ENCODE peak calls at places on chromosomes 5 and 9, in nine cellular contexts. P is AG10803, U is DMS53, K is LHCN-M2, Q is tibial artery, M is Karpas-422, T is EL, A is occipital lobe, L is GF-D8. F is an unnamed sample.

GRCh38 chr9:92384373-92384772 is 20.0 kb downstream of the OGN start:
- DNase-seq in L (no peak), P (peak), U (no peak), Q (no peak), K (peak), M (no peak), T (peak), A (no peak), F (peak)

GRCh38 chr9:89444212-89444611 is 53.7 kb downstream of the SEMA4D start:
- DNase-seq in M (no peak), L (no peak), T (no peak), K (no peak), Q (no peak), A (peak), U (no peak), P (no peak), F (no peak)

GRCh38 chr5:109939109-109939682 is 249.5 kb downstream of the MAN2A1 start:
- DNase-seq in P (peak), K (peak), M (no peak), L (no peak), U (no peak), Q (no peak), A (no peak), T (peak), F (peak)

GRCh38 chr5:13478831-13479465 is 465.5 kb downstream of the DNAH5 start:
- DNase-seq in A (peak), K (peak), M (peak), Q (no peak), P (peak), T (peak), U (peak), L (no peak), F (peak)

GRCh38 chr9:128724744-128725211 is 851 bp upstream of the ZDHHC12 start:
- DNase-seq in Q (peak), U (peak), M (peak), T (peak), P (peak), K (peak), A (peak), L (no peak), F (peak)

GRCh38 chr5:671459-672328 is 21.5 kb downstream of the TPPP start:
- DNase-seq in A (peak), T (peak), P (peak), L (no peak), K (peak), Q (peak), M (peak), U (peak), F (peak)

GRCh38 chr5:76657683-76658311 is 34.6 kb upstream of the F2RL2 start:
- DNase-seq in M (no peak), A (no peak), K (no peak), T (no peak), P (no peak), U (no peak), Q (no peak), L (no peak), F (no peak)

GRCh38 chr5:52743970-52744369 is 43.7 kb upstream of the ITGA1 start:
- DNase-seq in U (no peak), K (peak), M (no peak), Q (no peak), T (peak), P (peak), A (no peak), L (no peak), F (peak)

GRCh38 chr5:40550481-40550880 is 129.2 kb upstream of the PTGER4 start:
- DNase-seq in L (no peak), P (no peak), T (no peak), U (no peak), K (peak), A (no peak), M (no peak), Q (no peak), F (no peak)

GRCh38 chr5:42811591-42812392 is at the start of gene SELENOP:
- DNase-seq in A (peak), L (no peak), Q (peak), M (no peak), T (no peak), K (peak), U (peak), P (peak), F (no peak)

GRCh38 chr5:25414746-25415145 is 770.0 kb upstream of the CDH10 start:
- DNase-seq in P (no peak), Q (no peak), U (no peak), T (no peak), A (no peak), K (peak), L (no peak), M (no peak), F (no peak)

F was measured in adipocyte.